ENCODE peak calls at places on chromosome 16, in six cellular contexts. A is K562, T is GM12878, I is WTC11, Z is HepG2, D is H1. E is an unnamed sample.

GRCh38 chr16:78034530-78034929 is 12.2 kb downstream of the CLEC3A start:
- DNase-seq in A (no peak), T (no peak), I (no peak), Z (no peak), D (no peak), E (no peak)

GRCh38 chr16:81070979-81071378 is 6.1 kb downstream of the C16orf46 start:
- DNase-seq in A (no peak), T (no peak), I (no peak), Z (no peak), D (no peak), E (no peak)

GRCh38 chr16:15942901-15943690 is 6.3 kb upstream of the ABCC1 start:
- DNase-seq in A (no peak), T (no peak), I (no peak), Z (no peak), D (no peak), E (no peak)

GRCh38 chr16:56263711-56264608 is 72.7 kb downstream of the GNAO1 start:
- DNase-seq in A (peak), T (no peak), I (no peak), Z (peak), D (no peak), E (no peak)

GRCh38 chr16:15701975-15702970 is 52.2 kb downstream of the NDE1 start:
- DNase-seq in A (no peak), T (no peak), I (no peak), Z (no peak), D (no peak), E (no peak)

GRCh38 chr16:80846275-80847013 is 42.0 kb upstream of the CDYL2 start:
- DNase-seq in A (no peak), T (no peak), I (no peak), Z (no peak), D (no peak), E (no peak)

GRCh38 chr16:1870365-1871082 is 1.4 kb downstream of the MEIOB start:
- DNase-seq in A (no peak), T (no peak), I (no peak), Z (peak), D (no peak), E (no peak)

GRCh38 chr16:20768121-20768520 is 4.3 kb downstream of the ACSM3 start:
- DNase-seq in A (no peak), T (no peak), I (no peak), Z (no peak), D (no peak), E (no peak)

GRCh38 chr16:51151951-51152663 is 1.0 kb upstream of the SALL1 start:
- DNase-seq in A (no peak), T (no peak), I (peak), Z (peak), D (peak), E (peak)

GRCh38 chr16:29806096-29806579 is at the start of gene MAZ:
- DNase-seq in A (no peak), T (no peak), I (no peak), Z (no peak), D (no peak), E (no peak)

GRCh38 chr16:84367750-84368320 is 503 bp upstream of the ATP2C2 start:
- DNase-seq in A (no peak), T (no peak), I (no peak), Z (no peak), D (no peak), E (peak)

GRCh38 chr16:2966043-2966802 is 2.1 kb downstream of the KREMEN2 start:
- DNase-seq in A (no peak), T (no peak), I (peak), Z (no peak), D (no peak), E (no peak)

GRCh38 chr16:77307764-77308561 is 108.8 kb downstream of the SYCE1L start:
- DNase-seq in A (no peak), T (no peak), I (no peak), Z (no peak), D (no peak), E (no peak)

GRCh38 chr16:11138026-11138768 is 117.8 kb downstream of the SOCS1 start:
- DNase-seq in A (no peak), T (no peak), I (no peak), Z (no peak), D (no peak), E (no peak)

GRCh38 chr16:29898786-29899515 is 399 bp downstream of the SEZ6L2 start:
- DNase-seq in A (no peak), T (no peak), I (peak), Z (no peak), D (no peak), E (peak)

GRCh38 chr16:74951676-74952075 is 33.2 kb downstream of the WDR59 start:
- DNase-seq in A (no peak), T (no peak), I (no peak), Z (no peak), D (no peak), E (no peak)

GRCh38 chr16:71537643-71538042 is 11.4 kb downstream of the CHST4 start:
- DNase-seq in A (peak), T (peak), I (peak), Z (peak), D (no peak), E (peak)

GRCh38 chr16:70589998-70590471 is 56.3 kb upstream of the IL34 start:
- DNase-seq in A (no peak), T (no peak), I (no peak), Z (no peak), D (no peak), E (peak)

GRCh38 chr16:10708969-10709368 is 14.2 kb upstream of the TEKT5 start:
- DNase-seq in A (no peak), T (no peak), I (no peak), Z (no peak), D (no peak), E (no peak)

GRCh38 chr16:1828645-1829410 is 1.8 kb downstream of the FAHD1 start:
- DNase-seq in A (no peak), T (no peak), I (no peak), Z (peak), D (no peak), E (no peak)

GRCh38 chr16:31224092-31224955 is 7.4 kb upstream of the PYDC1 start:
- DNase-seq in A (peak), T (no peak), I (no peak), Z (no peak), D (no peak), E (peak)

DNA sequence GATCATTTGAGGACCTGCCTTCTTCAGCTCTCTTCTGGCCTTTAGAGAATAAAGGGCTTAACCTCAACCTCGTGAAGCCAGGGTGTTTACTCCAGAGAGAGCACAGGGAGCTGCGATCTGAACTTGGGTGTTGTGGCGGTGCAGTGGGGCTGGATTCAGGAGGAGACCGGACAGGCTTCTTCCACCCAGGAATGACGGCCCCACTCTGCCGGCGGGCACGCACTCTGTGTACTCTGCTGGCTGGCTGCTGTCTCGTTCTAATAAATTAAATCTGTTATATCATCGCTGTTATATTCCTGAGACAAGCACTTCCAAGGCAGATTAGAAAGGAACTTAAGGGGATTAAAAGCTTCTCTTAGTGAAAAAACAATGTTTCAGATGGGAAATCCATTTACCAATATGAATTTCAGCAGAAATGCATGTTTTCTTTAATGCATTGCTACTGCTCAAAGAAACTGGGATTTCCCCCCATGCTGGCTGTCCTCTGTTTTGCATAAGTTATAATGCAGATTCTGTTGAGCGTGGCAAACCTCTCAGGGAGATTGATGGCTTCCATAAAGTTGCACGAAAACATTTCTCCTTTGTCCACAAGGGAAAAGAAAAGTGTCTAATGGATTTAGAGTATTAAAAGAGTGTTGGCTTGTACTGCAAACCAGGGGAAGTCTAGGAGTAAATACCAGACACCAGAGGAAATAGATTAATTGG is 168.6 kb upstream of the IRX3 start:
- DNase-seq in A (no peak), T (no peak), I (no peak), Z (no peak), D (no peak), E (no peak)
- TF ChIP-seq CREB1 in A (no peak), T (no peak), I (no peak), Z (no peak), D (no peak), E (no peak)

DNA sequence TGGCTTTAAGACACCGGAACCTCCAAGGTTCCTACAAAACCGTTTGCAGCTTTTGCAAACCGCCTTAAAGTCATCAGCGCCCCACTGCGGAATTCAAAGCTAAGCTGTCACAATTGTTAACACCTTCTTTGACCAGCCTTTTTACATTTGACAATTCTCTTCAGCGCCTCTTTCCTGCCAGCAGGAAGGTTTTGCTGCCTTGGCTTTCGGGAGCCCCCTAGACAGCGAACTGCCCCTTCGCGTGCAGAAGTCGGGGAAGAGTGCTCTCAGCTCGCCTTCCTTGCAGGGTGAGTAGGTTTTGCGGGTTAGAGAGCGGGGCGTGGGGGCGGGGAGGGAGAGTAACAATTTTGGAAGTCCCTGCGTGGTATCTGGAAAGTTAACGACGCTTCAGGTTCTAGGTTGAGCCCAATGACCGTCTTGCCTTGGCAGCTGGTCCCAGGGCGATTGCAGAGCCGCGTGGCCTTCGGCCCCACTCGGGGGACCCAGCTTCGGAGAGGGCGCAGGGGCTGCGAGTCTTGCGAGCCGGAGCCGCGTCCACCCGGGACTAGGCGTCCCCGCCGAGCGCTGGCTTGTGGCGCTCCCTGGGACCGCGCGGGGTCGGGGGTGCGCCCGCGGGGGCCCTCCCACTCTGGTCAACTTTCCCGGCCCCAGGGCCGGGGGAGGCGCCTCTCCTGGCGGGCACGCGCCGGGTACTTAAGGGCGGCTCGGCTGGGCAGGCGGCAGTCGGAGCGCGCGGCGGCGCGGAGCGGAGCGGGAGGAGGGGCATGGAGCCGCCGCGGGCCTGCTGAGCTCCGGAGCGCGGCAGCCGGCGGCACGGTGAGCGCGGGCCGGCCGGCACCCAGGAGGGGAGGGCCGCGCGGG is at the start of gene HAS3:
- DNase-seq in A (peak), T (no peak), I (peak), Z (peak), D (peak), E (peak)
- TF ChIP-seq CREB1 in A (no peak), T (no peak), I (no peak), Z (no peak), D (no peak), E (no peak)

GRCh38 chr16:6076631-6077030 is 979.0 kb upstream of the EEF2KMT start:
- DNase-seq in A (no peak), T (no peak), I (no peak), Z (no peak), D (no peak), E (no peak)

GRCh38 chr16:6081320-6081976 is 983.9 kb upstream of the EEF2KMT start:
- DNase-seq in A (peak), T (no peak), I (peak), Z (peak), D (peak), E (peak)
- TF ChIP-seq CREB1 in A (no peak), T (no peak), I (no peak), Z (no peak), D (no peak), E (no peak)

DNA sequence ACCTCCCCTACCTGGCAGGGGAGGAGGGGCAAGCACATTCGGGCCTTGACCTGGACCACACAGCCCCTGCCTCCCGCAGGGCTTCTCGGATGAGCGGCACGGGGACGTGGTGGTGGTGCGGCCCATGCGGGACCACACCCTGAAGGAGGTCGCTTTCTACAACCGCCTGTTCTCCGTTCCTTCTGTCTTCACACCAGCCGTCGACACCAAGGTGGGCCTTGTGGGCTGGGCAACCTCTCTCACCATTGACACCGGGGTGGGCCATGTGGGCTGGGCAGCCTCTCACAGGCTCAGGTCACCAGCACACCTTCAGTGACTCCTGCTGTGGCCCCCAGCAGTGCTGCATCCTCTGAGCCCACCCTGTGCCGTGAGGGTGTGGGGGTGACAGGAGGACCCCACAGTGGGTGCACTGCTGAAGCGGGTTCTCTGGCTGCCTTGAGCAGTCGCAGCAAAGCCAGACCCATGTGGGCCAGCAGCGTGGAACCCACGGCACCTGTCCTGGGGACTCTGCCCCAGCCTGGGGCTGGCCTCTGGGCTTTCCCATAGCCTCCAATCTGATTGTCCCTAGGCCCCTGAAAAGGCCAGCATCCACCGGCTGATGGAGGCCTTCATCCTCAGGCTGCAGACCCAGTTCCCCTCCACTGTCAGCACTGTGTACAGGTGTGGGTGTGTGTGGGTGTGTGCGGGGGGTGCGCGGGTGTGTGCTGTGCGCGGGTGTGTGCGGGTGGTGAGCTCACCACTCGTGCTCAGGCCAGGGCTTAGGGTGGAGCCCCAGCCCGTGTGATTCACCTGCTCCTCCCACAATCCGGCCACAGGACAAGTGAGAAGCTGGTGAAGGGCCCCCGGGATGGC is 7.5 kb downstream of the CTU2 start:
- DNase-seq in A (no peak), T (no peak), I (no peak), Z (no peak), D (no peak), E (no peak)
- TF ChIP-seq CREB1 in A (no peak), T (no peak), I (no peak), Z (no peak), D (no peak), E (no peak)

GRCh38 chr16:9542165-9542755 is 450.8 kb downstream of the HAPSTR1 start:
- DNase-seq in A (no peak), T (no peak), I (no peak), Z (no peak), D (no peak), E (no peak)

GRCh38 chr16:9541723-9542122 is 450.3 kb downstream of the HAPSTR1 start:
- DNase-seq in A (no peak), T (no peak), I (no peak), Z (no peak), D (no peak), E (no peak)

GRCh38 chr16:9545500-9546437 is 454.3 kb downstream of the HAPSTR1 start:
- DNase-seq in A (no peak), T (no peak), I (no peak), Z (peak), D (no peak), E (no peak)

GRCh38 chr16:9549487-9549886 is 458.0 kb downstream of the HAPSTR1 start:
- DNase-seq in A (no peak), T (no peak), I (no peak), Z (no peak), D (no peak), E (no peak)

GRCh38 chr16:9546438-9546786 is 455.0 kb downstream of the HAPSTR1 start:
- DNase-seq in A (no peak), T (no peak), I (no peak), Z (no peak), D (no peak), E (no peak)
- TF ChIP-seq CREB1 in A (no peak), T (no peak), I (no peak), Z (no peak), D (no peak), E (no peak)

GRCh38 chr16:67782567-67783352 is 23.6 kb downstream of the RANBP10 start:
- DNase-seq in A (no peak), T (no peak), I (no peak), Z (no peak), D (no peak), E (no peak)

GRCh38 chr16:67780847-67781547 is 25.4 kb downstream of the RANBP10 start:
- DNase-seq in A (peak), T (no peak), I (no peak), Z (no peak), D (no peak), E (no peak)

GRCh38 chr16:67783353-67783725 is 23.0 kb downstream of the RANBP10 start:
- DNase-seq in A (peak), T (no peak), I (no peak), Z (no peak), D (no peak), E (no peak)

GRCh38 chr16:67781548-67781921 is 24.8 kb downstream of the RANBP10 start:
- DNase-seq in A (peak), T (no peak), I (no peak), Z (no peak), D (no peak), E (no peak)

DNA sequence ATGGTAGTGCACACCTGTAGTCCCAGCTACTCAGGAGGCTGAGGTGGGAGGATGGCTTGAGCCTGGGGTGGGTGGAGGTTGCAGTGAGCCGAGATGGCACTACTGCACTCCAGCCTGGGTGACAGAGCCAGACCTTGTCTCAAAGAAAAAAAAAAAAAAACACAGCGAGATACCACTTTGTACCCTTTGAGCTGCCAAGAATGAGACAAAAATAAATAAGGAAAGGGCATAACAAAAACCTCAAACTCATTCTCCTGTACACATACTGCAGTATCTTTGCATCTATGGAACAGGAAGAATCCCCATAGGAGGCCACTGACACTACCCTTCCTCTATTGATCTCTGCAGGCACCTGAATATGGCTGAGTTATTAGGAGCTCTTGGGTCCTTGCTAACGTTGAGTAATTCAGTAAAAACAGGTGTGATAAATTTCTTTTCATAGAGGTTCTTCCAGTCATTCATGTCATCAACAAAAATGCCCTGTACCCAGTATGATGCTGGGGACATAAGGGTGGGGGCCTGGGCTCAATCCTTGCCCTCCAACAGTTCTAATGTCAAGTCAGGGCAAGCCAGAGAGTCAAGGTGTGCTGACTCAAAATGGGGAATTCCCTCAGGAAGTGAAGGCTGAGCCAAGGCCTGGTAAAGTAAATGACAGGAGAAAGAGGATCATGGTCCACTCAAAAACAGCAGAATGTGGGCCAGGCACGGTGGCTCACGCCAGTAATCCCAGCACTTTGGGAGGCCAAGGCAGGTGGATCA is 26.9 kb downstream of the RANBP10 start:
- DNase-seq in A (no peak), T (no peak), I (no peak), Z (no peak), D (no peak), E (no peak)
- TF ChIP-seq CREB1 in A (no peak), T (no peak), I (no peak), Z (no peak), D (no peak), E (no peak)

DNA sequence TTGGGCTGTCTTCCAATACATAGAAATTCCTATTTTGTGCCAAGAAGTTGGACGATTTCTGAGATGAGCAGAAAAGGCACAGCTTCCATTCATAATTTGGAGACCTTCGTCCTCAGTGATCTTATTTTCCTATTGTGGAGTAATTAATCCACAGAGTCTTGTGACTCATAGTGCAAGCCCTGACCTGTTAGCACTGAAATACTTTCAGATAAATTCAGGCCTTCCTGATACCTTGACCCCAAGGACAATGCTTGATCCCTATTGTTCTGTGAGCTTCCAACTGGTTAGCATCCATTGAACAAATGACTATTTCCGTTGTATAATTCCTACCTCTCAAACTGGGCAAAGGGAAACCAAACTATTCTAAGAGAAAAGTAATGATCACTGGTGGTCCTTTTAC is 78.5 kb upstream of the CDH11 start:
- DNase-seq in A (no peak), T (no peak), I (no peak), Z (no peak), D (no peak), E (no peak)
- TF ChIP-seq CREB1 in A (no peak), T (no peak), I (no peak), Z (no peak), D (no peak), E (no peak)